ENCODE peak calls at places on chromosomes 12 and 14, in ten cellular contexts. J, T, R, S, U, E, C, A, Q and Y are unnamed samples.

GRCh38 chr12:124524231-124524925 is 43.0 kb downstream of the NCOR2 start:
- DNase-seq in J (no peak), T (peak), R (peak), S (no peak), U (no peak), E (peak), C (no peak), A (peak), Q (no peak), Y (no peak)

GRCh38 chr12:47808049-47808448 is 11.7 kb downstream of the HDAC7 start:
- DNase-seq in J (no peak), T (peak), R (peak), S (peak), U (peak), E (peak), C (no peak), A (peak), Q (peak), Y (no peak)

GRCh38 chr12:92357584-92358261 is 212.1 kb upstream of the BTG1 start:
- DNase-seq in J (no peak), T (no peak), R (no peak), S (no peak), U (no peak), E (no peak), C (no peak), A (no peak), Q (no peak), Y (no peak)

GRCh38 chr14:24079521-24080141 is 8.3 kb downstream of the CPNE6 start:
- DNase-seq in J (peak), T (no peak), R (no peak), S (no peak), U (peak), E (no peak), C (no peak), A (no peak), Q (no peak), Y (peak)

GRCh38 chr14:101066826-101067508 is 163.4 kb upstream of the RTL1 start:
- DNase-seq in J (no peak), T (no peak), R (peak), S (no peak), U (no peak), E (no peak), C (no peak), A (no peak), Q (no peak), Y (no peak)

GRCh38 chr12:22234561-22234960 is 99.9 kb downstream of the ST8SIA1 start:
- DNase-seq in J (no peak), T (peak), R (no peak), S (no peak), U (no peak), E (peak), C (no peak), A (peak), Q (no peak), Y (no peak)

GRCh38 chr12:65799331-65799730 is 25.0 kb upstream of the HMGA2 start:
- DNase-seq in J (no peak), T (no peak), R (no peak), S (no peak), U (no peak), E (no peak), C (no peak), A (no peak), Q (no peak), Y (no peak)

GRCh38 chr12:1830981-1831930 is 10.9 kb downstream of the LRTM2 start:
- DNase-seq in J (peak), T (peak), R (peak), S (peak), U (no peak), E (peak), C (no peak), A (peak), Q (no peak), Y (no peak)

GRCh38 chr14:63922696-63923421 is 70.1 kb downstream of the SYNE2 start:
- DNase-seq in J (no peak), T (no peak), R (no peak), S (no peak), U (no peak), E (peak), C (no peak), A (no peak), Q (no peak), Y (no peak)

GRCh38 chr14:101005447-101005846 is 101.9 kb upstream of the RTL1 start:
- DNase-seq in J (no peak), T (no peak), R (peak), S (no peak), U (peak), E (no peak), C (no peak), A (no peak), Q (no peak), Y (no peak)

GRCh38 chr14:37650356-37651037 is 55.1 kb downstream of the TTC6 start:
- DNase-seq in J (no peak), T (no peak), R (no peak), S (peak), U (no peak), E (peak), C (no peak), A (peak), Q (no peak), Y (no peak)

GRCh38 chr12:6536894-6537579 is 2.7 kb downstream of the GAPDH start:
- DNase-seq in J (no peak), T (peak), R (peak), S (no peak), U (no peak), E (peak), C (no peak), A (no peak), Q (no peak), Y (peak)

GRCh38 chr12:12803186-12803585 is 10.0 kb upstream of the DDX47 start:
- DNase-seq in J (no peak), T (peak), R (peak), S (no peak), U (no peak), E (peak), C (no peak), A (peak), Q (peak), Y (no peak)

GRCh38 chr14:23577004-23577681 is 1.4 kb downstream of the JPH4 start:
- DNase-seq in J (no peak), T (no peak), R (peak), S (no peak), U (no peak), E (no peak), C (no peak), A (no peak), Q (no peak), Y (peak)

GRCh38 chr12:110661337-110661972 is 27.5 kb downstream of the HVCN1 start:
- DNase-seq in J (no peak), T (no peak), R (no peak), S (no peak), U (peak), E (no peak), C (no peak), A (no peak), Q (no peak), Y (no peak)

GRCh38 chr14:60723218-60724079 is 702 bp downstream of the SIX4 start:
- DNase-seq in J (peak), T (peak), R (peak), S (peak), U (peak), E (peak), C (no peak), A (peak), Q (no peak), Y (peak)

GRCh38 chr14:24190416-24190815 is 1.8 kb upstream of the IPO4 start:
- DNase-seq in J (no peak), T (no peak), R (no peak), S (no peak), U (no peak), E (no peak), C (no peak), A (no peak), Q (no peak), Y (no peak)

GRCh38 chr12:75759196-75759595 is 247.8 kb upstream of the KRR1 start:
- DNase-seq in J (no peak), T (no peak), R (no peak), S (no peak), U (no peak), E (no peak), C (no peak), A (no peak), Q (no peak), Y (no peak)

GRCh38 chr14:103702497-103703432 is 12.5 kb downstream of the XRCC3 start:
- DNase-seq in J (no peak), T (no peak), R (peak), S (no peak), U (no peak), E (no peak), C (no peak), A (no peak), Q (no peak), Y (peak)

GRCh38 chr12:6949063-6949594 is 2.0 kb upstream of the PTPN6 start:
- DNase-seq in J (no peak), T (no peak), R (peak), S (no peak), U (no peak), E (no peak), C (no peak), A (no peak), Q (no peak), Y (no peak)

GRCh38 chr14:61642246-61642982 is 52.9 kb upstream of the HIF1A start:
- DNase-seq in J (no peak), T (peak), R (no peak), S (no peak), U (no peak), E (peak), C (no peak), A (no peak), Q (no peak), Y (no peak)

GRCh38 chr12:47828967-47829482 is 9.3 kb upstream of the HDAC7 start:
- DNase-seq in J (peak), T (peak), R (peak), S (no peak), U (no peak), E (peak), C (no peak), A (peak), Q (no peak), Y (no peak)

GRCh38 chr12:15443050-15443449 is 120.7 kb downstream of the PTPRO start:
- DNase-seq in J (no peak), T (no peak), R (no peak), S (no peak), U (no peak), E (no peak), C (no peak), A (no peak), Q (no peak), Y (no peak)

GRCh38 chr12:109606261-109607028 is 32.9 kb downstream of the MVK start:
- DNase-seq in J (peak), T (no peak), R (peak), S (no peak), U (peak), E (peak), C (peak), A (peak), Q (no peak), Y (peak)

GRCh38 chr12:106978035-106978800 is 8.7 kb downstream of the MTERF2 start:
- DNase-seq in J (no peak), T (peak), R (peak), S (no peak), U (peak), E (no peak), C (no peak), A (peak), Q (no peak), Y (peak)

GRCh38 chr14:31842905-31843304 is 234.2 kb upstream of the ARHGAP5 start:
- DNase-seq in J (no peak), T (peak), R (no peak), S (no peak), U (no peak), E (peak), C (no peak), A (no peak), Q (no peak), Y (no peak)

GRCh38 chr14:75238728-75239455 is 39.7 kb upstream of the FOS start:
- DNase-seq in J (no peak), T (no peak), R (peak), S (no peak), U (peak), E (no peak), C (no peak), A (peak), Q (no peak), Y (peak)

GRCh38 chr12:16168078-16168477 is 109.4 kb downstream of the SLC15A5 start:
- DNase-seq in J (no peak), T (no peak), R (no peak), S (no peak), U (no peak), E (no peak), C (no peak), A (no peak), Q (no peak), Y (no peak)

GRCh38 chr12:51752490-51752889 is 96.0 kb downstream of the FIGNL2 start:
- DNase-seq in J (no peak), T (peak), R (peak), S (no peak), U (peak), E (peak), C (peak), A (peak), Q (no peak), Y (peak)

GRCh38 chr14:75126121-75126544 is 715 bp downstream of the NEK9 start:
- DNase-seq in J (no peak), T (no peak), R (no peak), S (no peak), U (no peak), E (peak), C (no peak), A (peak), Q (peak), Y (no peak)

GRCh38 chr12:26009593-26009992 is 51.1 kb downstream of the RASSF8 start:
- DNase-seq in J (no peak), T (no peak), R (no peak), S (no peak), U (no peak), E (no peak), C (no peak), A (no peak), Q (no peak), Y (no peak)

GRCh38 chr12:131536337-131536736 is 174.6 kb upstream of the SFSWAP start:
- DNase-seq in J (no peak), T (no peak), R (peak), S (no peak), U (no peak), E (no peak), C (no peak), A (no peak), Q (no peak), Y (no peak)

GRCh38 chr14:64444984-64445845 is 20.1 kb upstream of the AKAP5 start:
- DNase-seq in J (no peak), T (peak), R (peak), S (no peak), U (peak), E (peak), C (no peak), A (peak), Q (no peak), Y (peak)

GRCh38 chr12:16583991-16584745 is 21.8 kb downstream of the LMO3 start:
- DNase-seq in J (no peak), T (peak), R (no peak), S (no peak), U (no peak), E (peak), C (no peak), A (peak), Q (no peak), Y (no peak)

GRCh38 chr14:61101803-61102548 is 120.9 kb downstream of the SLC38A6 start:
- DNase-seq in J (no peak), T (peak), R (no peak), S (no peak), U (no peak), E (peak), C (no peak), A (peak), Q (peak), Y (peak)

GRCh38 chr12:13597166-13597565 is 384.2 kb downstream of the GRIN2B start:
- DNase-seq in J (no peak), T (no peak), R (no peak), S (no peak), U (no peak), E (no peak), C (no peak), A (no peak), Q (no peak), Y (no peak)